ENCODE peak calls at places on chromosomes 1 and 21, in five cellular contexts. A is GM23338, X is endothelial cell of umbilical vein, I is A549, W is tibial artery. J is an unnamed sample. For H3K4me1, the result is how much of the 10 kb centered on the place peaks cover.

GRCh38 chr1:184967045-184967444 is 7.3 kb downstream of the NIBAN1 start:
- DNase-seq in W (no peak), I (no peak), A (no peak), X (no peak), J (no peak)

GRCh38 chr1:82284213-82284612 is 483.5 kb downstream of the ADGRL2 start:
- DNase-seq in X (no peak), A (no peak), I (no peak), W (no peak), J (no peak)

GRCh38 chr1:117128323-117129079 is 7.0 kb upstream of the TRIM45 start:
- DNase-seq in I (peak), W (no peak), X (peak), A (peak), J (peak)

GRCh38 chr1:53728702-53729535 is 10.0 kb downstream of the GLIS1 start:
- DNase-seq in A (no peak), W (no peak), X (no peak), I (no peak), J (no peak)

GRCh38 chr1:11051781-11052510 is 4.9 kb upstream of the MASP2 start:
- DNase-seq in X (no peak), W (no peak), I (no peak), A (no peak), J (no peak)

GRCh38 chr1:56808385-56808784 is 10.8 kb downstream of the FYB2 start:
- DNase-seq in X (no peak), W (no peak), A (no peak), I (no peak), J (peak)

GRCh38 chr1:97202481-97202880 is 480.9 kb downstream of the PTBP2 start:
- DNase-seq in X (no peak), W (no peak), A (no peak), I (no peak), J (peak)

GRCh38 chr1:219031821-219032220 is 141.9 kb upstream of the LYPLAL1 start:
- DNase-seq in W (no peak), I (no peak), A (no peak), X (no peak), J (no peak)

GRCh38 chr1:163094589-163094988 is 25.4 kb downstream of the RGS4 start:
- DNase-seq in X (peak), I (no peak), W (no peak), A (no peak), J (peak)

GRCh38 chr1:206738370-206739366 is 31.9 kb upstream of the IL19 start:
- DNase-seq in A (peak), I (peak), X (no peak), W (no peak), J (peak)

GRCh38 chr21:45970674-45971486 is 10.7 kb upstream of the COL6A1 start:
- DNase-seq in I (peak), X (peak), A (peak), W (peak), J (peak)

GRCh38 chr1:88180449-88181108 is 503.5 kb upstream of the PKN2 start:
- DNase-seq in X (peak), I (peak), A (peak), W (peak), J (peak)

GRCh38 chr1:206797534-206798383 is 25.5 kb upstream of the IL10 start:
- DNase-seq in A (peak), X (no peak), W (no peak), I (peak), J (peak)

GRCh38 chr1:200510228-200510623 is 100.4 kb upstream of the ZNF281 start:
- DNase-seq in W (peak), X (peak), A (peak), I (peak), J (peak)

GRCh38 chr1:89130716-89131115 is 4.8 kb upstream of the GBP2 start:
- DNase-seq in A (no peak), I (no peak), W (no peak), X (no peak), J (no peak)

GRCh38 chr1:203422656-203423055 is 53.0 kb upstream of the PRELP start:
- DNase-seq in I (no peak), W (no peak), A (no peak), X (no peak), J (no peak)

GRCh38 chr21:34813266-34813886 is 144.6 kb downstream of the CLIC6 start:
- DNase-seq in A (no peak), I (no peak), X (no peak), W (no peak), J (no peak)

GRCh38 chr21:34810786-34811185 is 142.0 kb downstream of the CLIC6 start:
- DNase-seq in X (no peak), I (no peak), W (no peak), A (no peak), J (no peak)

GRCh38 chr21:34809822-34810221 is 141.0 kb downstream of the CLIC6 start:
- DNase-seq in A (no peak), W (no peak), X (no peak), I (no peak), J (no peak)

GRCh38 chr21:34812510-34813265 is 143.9 kb downstream of the CLIC6 start:
- DNase-seq in A (no peak), X (no peak), W (no peak), I (no peak), J (no peak)

DNA sequence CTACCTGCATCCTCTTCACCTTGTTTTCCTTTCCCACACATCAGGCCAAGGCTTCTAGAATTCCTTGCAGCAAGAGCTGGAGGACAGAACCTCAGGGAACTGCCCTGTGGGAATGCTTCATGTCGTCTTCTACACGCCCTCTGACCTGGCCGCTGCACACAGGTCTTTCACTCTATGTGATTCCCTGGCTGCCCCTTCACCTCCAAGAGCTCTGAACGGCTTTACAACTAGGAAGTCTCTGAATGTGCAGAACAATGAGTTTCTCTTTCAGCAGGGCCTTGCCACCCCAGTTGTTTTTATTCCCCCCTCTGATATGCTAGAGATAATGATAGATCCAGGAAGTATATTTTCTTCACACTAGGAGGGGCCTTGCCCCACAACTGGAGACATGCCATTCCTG is 142.6 kb downstream of the CLIC6 start:
- DNase-seq in I (no peak), W (no peak), A (no peak), X (peak), J (no peak)
- H3K4me1 ChIP-seq in I (half or more), W (under half), A (under half), X (under half), J (under half)

GRCh38 chr1:43556772-43557171 is 26.1 kb downstream of the PTPRF start:
- DNase-seq in I (no peak), A (no peak), X (no peak), W (no peak), J (no peak)
- H3K4me1 ChIP-seq in I (under half), A (under half), X (under half), W (under half), J (under half)

DNA sequence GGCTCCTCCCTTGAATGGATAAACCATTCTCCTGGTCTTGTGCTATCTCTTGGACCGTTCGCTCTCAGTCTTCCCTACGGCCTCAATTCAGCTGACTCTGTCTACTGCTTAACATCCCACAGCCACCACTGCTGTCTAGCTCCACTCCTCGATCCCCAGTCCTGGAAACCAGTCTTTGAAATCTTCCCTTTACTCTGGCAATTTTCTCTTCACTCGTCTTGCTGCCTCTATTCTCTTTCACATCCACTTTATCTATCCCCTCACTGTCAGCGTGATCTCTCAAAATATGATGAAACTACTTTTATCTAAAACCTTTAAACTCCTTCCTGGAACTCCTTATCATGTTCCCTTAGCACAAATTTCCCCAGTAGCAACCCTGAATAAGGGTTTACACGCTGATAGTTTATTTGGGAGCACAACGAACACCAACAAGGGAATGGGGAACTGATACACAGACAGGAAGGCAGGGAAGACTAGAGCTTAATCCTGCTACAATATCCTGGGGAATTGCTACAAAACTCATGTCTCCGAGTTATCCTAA is 131.6 kb upstream of the SAMSN1 start:
- DNase-seq in A (no peak), I (no peak), W (no peak), X (no peak), J (no peak)
- H3K4me1 ChIP-seq in A (under half), I (under half), W (under half), X (under half), J (under half)

DNA sequence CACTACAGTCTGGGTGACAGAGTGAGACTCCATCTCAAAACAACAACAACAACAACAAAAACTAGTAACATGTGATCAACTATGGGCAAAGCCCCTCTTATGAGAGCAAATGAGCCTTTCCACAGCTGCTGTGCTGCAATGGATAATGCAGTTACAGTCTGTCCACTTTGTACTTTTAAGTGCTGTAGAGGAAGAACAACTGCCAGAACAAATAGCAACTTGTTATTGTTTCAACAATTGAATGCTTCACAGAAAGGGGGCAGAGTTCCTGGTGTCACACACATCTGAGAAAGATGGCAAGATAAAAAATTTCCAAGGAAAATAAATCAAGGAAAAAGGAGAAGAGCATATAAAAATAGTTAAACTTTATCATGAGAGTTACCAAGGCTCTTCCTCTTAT is 243.6 kb upstream of the DMRTA2 start:
- DNase-seq in W (no peak), A (peak), I (no peak), X (peak), J (no peak)
- H3K4me1 ChIP-seq in W (under half), A (under half), I (under half), X (under half), J (under half)

DNA sequence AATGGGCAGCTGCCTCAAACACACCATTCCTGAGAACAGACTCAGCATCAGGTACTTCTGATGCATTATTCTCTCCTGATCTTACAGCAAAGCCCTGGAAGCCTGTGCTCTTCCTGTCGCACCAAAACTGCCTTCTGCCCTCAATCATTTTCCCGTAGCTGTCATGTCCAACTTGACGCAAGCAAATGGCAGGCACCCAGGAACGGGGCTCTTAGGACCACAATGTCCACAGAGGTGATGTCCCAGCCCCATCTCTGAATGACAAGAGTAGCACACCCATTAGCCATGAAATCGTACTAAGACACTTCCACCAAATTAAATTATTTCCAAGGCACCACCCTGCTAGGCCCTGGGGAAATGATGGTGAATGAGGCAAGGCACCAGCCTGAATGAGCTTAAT is 47.1 kb downstream of the PTPN14 start:
- DNase-seq in I (no peak), W (no peak), A (no peak), X (no peak), J (no peak)
- H3K4me1 ChIP-seq in I (under half), W (under half), A (half or more), X (under half), J (under half)

DNA sequence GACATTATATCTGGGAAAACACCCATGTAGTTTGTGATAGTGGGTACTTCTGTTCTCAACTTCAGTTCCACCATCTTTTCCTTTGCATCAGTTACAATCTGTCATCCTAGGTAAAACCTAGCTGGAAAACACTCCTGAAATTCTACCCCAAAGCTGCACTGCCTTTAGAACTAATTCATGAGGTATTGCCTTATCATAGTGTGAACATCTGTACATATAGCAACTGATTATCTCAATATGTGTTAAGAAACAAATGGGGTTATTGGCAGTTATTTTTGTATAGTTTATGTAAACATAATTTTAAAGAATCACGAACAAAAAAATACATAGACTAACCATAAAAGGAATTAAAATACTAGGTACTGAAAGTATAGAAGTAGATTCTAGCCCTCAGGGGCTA is 6.4 kb upstream of the NEK7 start:
- DNase-seq in X (no peak), W (no peak), I (no peak), A (no peak), J (no peak)
- H3K4me1 ChIP-seq in X (under half), W (under half), I (under half), A (under half), J (under half)

GRCh38 chr1:30744060-30744756 is 13.4 kb downstream of the LAPTM5 start:
- DNase-seq in X (no peak), A (no peak), W (no peak), I (no peak), J (no peak)

GRCh38 chr1:30745156-30745833 is 12.3 kb downstream of the LAPTM5 start:
- DNase-seq in W (no peak), X (no peak), I (no peak), A (no peak), J (no peak)

GRCh38 chr1:30747028-30748008 is 10.3 kb downstream of the LAPTM5 start:
- DNase-seq in A (no peak), I (no peak), X (no peak), W (no peak), J (no peak)

GRCh38 chr1:30746212-30747027 is 11.2 kb downstream of the LAPTM5 start:
- DNase-seq in I (no peak), X (no peak), W (no peak), A (no peak), J (no peak)

GRCh38 chr1:30745834-30746208 is 11.8 kb downstream of the LAPTM5 start:
- DNase-seq in A (no peak), I (no peak), X (no peak), W (no peak), J (no peak)
- H3K4me1 ChIP-seq in A (under half), I (under half), X (under half), W (under half), J (under half)

DNA sequence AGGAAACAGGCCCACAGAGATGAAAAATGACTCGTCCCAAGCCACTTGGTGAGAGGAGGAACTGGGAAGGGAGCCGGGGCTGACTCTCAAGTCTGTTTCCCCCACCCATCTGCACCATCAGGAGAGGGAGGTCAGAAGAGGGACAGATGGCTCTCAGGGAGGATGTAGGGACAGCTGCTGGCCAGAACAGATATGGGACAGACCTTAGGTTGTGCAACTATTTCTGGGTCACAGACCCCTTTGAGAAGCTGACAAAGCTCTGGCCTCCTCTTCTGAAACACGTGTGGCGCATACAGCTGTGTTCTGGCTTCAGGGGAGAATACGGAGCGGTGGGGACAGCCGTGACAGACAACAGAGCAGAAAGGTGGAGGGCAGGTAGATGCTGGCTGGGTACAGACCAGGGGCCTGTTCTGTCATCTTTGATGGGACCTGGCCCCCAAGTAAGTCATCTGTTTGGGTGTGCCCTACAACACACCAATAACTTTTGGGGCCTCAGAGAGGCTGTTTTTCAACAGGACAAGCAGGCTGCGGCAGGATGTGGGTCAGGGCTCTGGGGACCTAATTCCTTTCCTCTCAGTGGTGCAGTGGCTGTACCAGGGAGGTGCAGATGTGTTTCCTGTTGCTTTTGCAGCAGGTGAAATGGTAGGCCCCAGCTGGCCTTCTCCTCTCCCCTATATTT is 7.3 kb downstream of the SH3BGRL3 start:
- DNase-seq in I (no peak), W (peak), X (no peak), A (no peak), J (no peak)
- H3K4me1 ChIP-seq in I (under half), W (under half), X (under half), A (under half), J (under half)

J was measured in neural progenitor cell.